ENCODE peak calls at places on chromosomes 1 and 21, in six cellular contexts. N is mesenchymal stem cell, B is neuronal stem cell, O is H1, E is IMR-90, L is mesendoderm. A is an unnamed sample.

GRCh38 chr1:234875953-234876814 is 252.5 kb downstream of the TOMM20 start:
- DNase-seq in B (no peak), O (no peak), N (peak), E (peak), L (no peak), A (no peak)

GRCh38 chr21:26939532-26940181 is 27.2 kb downstream of the ADAMTS5 start:
- DNase-seq in N (peak), E (peak), L (no peak), B (no peak), O (no peak), A (no peak)

GRCh38 chr1:85344256-85344694 is 67.8 kb upstream of the BCL10 start:
- DNase-seq in E (peak), O (no peak), N (peak), B (no peak), L (peak), A (peak)

GRCh38 chr1:12173631-12174121 is 6.9 kb downstream of the TNFRSF1B start:
- DNase-seq in E (peak), L (no peak), O (no peak), N (peak), B (no peak), A (peak)

GRCh38 chr21:33976082-33976979 is 60.7 kb upstream of the ATP5PO start:
- DNase-seq in L (peak), E (peak), N (peak), O (peak), B (no peak), A (peak)

GRCh38 chr1:156927215-156928042 is 7.0 kb downstream of the LRRC71 start:
- DNase-seq in O (peak), E (peak), N (peak), B (peak), L (peak), A (peak)

GRCh38 chr21:46253610-46254124 is 25.1 kb upstream of the LSS start:
- DNase-seq in O (no peak), L (peak), B (no peak), E (peak), N (peak), A (no peak)

GRCh38 chr1:228275154-228275434 is 67.2 kb downstream of the OBSCN start:
- DNase-seq in O (no peak), L (no peak), B (no peak), E (no peak), N (no peak), A (no peak)

DNA sequence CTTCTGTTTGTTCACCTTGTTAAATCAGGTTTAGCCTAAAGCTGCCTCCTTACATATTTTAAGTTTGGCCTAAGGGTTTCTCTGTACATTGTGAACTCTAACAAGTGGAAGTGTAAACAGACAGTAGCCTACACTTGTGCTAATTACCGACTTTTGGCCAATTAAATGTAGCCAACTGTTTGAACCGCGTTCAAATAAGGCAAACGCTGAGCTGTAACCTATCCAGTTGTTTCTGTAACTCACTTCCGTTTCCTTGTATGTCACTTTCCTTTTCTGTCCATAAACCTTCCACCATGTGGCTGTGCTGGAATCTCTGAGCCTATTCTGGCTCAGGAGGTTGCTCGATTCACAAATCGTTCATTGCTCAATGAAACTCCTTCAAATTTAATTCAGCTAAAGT is 8.0 kb upstream of the FCAMR start:
- DNase-seq in N (no peak), E (no peak), L (no peak), B (no peak), O (no peak), A (no peak)
- H2BK120ac ChIP-seq in N (no peak), E (no peak), L (no peak), B (no peak), O (no peak), A (no peak)

GRCh38 chr21:30382201-30382600 is 10.1 kb upstream of the KRTAP13-2 start:
- DNase-seq in B (no peak), E (no peak), L (no peak), O (no peak), N (no peak), A (no peak)
- H3K4me3 ChIP-seq in B (no peak), E (no peak), L (no peak), O (no peak), N (no peak), A (no peak)

DNA sequence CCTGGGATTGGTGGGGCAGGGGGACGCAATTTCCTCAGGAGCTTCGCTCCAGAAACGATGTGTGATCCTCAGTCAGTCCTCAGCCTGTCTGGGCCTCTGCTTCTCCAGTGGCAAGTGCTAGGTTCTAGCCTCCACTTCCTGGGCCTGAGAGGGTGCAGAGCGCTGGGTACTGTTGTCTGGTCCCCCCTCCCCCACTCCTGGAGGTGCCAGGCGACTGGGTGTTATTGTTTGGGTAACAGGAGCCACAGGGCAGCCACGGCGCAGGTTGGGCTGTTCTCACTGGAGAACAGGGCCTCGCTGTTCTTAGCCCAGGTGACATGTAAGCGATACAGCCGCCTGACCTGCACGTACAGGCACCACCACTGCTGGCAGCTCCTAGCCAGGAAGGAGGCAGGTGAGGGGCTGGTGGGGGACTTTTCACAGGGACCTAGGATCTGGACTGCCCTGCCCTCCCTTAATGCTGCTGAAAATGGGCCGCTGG is 2.1 kb downstream of the RPS6KA1 start:
- DNase-seq in L (no peak), E (no peak), B (no peak), O (no peak), N (no peak), A (no peak)
- H3K27ac ChIP-seq in L (peak), E (no peak), B (no peak), O (peak), N (peak), A (peak)

GRCh38 chr1:181135815-181136737 is 47.6 kb downstream of the IER5 start:
- DNase-seq in O (no peak), B (no peak), E (peak), L (no peak), N (peak), A (peak)

GRCh38 chr1:181134543-181135461 is 46.3 kb downstream of the IER5 start:
- DNase-seq in E (peak), B (no peak), O (no peak), N (peak), L (no peak), A (peak)

GRCh38 chr1:181136738-181137122 is 48.2 kb downstream of the IER5 start:
- DNase-seq in N (no peak), E (no peak), B (no peak), L (no peak), O (no peak), A (no peak)

GRCh38 chr1:181133969-181134418 is 45.5 kb downstream of the IER5 start:
- DNase-seq in E (no peak), N (no peak), B (no peak), O (no peak), L (no peak), A (peak)

DNA sequence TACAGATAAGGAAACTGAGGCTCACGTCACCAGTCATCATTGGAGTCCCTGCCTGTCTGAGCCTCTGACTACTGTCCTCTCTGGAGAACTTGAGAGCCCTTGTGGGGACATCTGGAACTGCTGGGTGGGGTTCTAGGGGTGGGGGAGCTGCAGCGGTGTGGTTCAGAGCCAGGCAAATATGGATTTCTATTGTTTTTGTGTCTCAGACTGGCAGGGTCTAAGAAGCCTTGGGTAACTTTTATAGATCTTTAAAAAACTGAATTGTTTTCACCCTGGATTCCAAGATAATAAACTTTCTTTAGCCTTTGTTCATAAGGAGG is 46.9 kb downstream of the IER5 start:
- DNase-seq in B (no peak), E (no peak), N (peak), L (peak), O (no peak), A (no peak)
- H2BK120ac ChIP-seq in B (no peak), E (peak), N (peak), L (no peak), O (peak), A (peak)

GRCh38 chr21:31589820-31590219 is 69.7 kb upstream of the SOD1 start:
- DNase-seq in B (no peak), L (no peak), O (no peak), N (no peak), E (no peak), A (no peak)

GRCh38 chr21:31594279-31594678 is 65.2 kb upstream of the SOD1 start:
- DNase-seq in B (no peak), L (no peak), E (no peak), N (no peak), O (no peak), A (no peak)

GRCh38 chr21:31593161-31593560 is 66.3 kb upstream of the SOD1 start:
- DNase-seq in O (no peak), B (no peak), N (no peak), E (no peak), L (no peak), A (no peak)

GRCh38 chr21:31594726-31595125 is 64.8 kb upstream of the SOD1 start:
- DNase-seq in O (no peak), L (no peak), E (no peak), N (no peak), B (no peak), A (peak)

DNA sequence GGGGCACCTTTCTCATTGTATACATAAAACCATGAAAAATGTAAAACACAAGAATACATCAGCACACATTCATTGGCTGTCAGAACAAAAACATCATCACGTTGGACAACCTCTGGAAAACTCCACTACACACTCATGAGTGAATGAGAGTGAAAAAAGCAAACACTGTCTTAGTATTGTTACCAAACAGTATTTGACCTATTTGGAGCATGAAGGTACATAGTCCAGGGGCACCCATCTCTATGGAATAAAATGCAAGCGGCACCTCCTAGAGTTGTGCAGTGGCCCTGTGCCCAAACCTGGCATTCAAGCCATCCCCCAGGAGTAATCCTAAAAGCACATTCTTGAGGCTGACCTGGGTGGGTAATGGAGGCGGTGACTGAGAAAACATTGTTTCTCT is 67.0 kb upstream of the SOD1 start:
- DNase-seq in O (no peak), L (no peak), E (no peak), N (no peak), B (no peak), A (no peak)
- H3K4me3 ChIP-seq in O (no peak), L (no peak), E (no peak), N (no peak), B (no peak), A (no peak)

DNA sequence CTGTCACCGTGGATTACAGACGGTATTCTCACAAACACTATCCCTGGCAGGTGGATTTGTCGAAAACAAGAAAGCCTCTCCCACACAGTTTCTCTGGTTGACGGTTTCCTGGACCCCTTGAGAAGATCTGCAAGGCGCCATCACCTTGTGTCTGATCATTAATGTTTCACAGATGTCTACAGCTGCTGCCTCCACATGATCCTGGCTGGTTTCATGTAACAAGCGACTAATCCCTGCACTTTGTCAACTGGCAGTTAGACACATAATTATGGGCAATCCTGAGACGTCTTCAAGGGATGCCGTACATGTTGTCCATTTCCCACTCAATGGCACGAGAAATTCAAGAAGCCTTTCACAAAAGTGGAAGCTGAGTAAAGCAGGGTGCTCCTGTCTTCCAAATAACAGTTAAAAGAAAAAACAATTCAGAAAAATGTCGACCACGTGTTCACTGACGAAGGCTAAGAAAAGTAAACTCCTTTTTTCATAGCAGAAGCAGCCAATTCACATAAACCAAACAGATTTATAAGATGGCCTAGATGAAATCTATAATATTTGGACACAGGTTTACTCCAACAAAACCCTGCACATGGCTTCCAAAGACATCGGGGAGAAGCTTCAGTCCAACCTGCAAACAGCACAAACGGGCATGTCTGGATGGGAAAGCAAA is 52.3 kb downstream of the CAPZB start:
- DNase-seq in O (no peak), E (peak), B (no peak), L (no peak), N (peak), A (no peak)
- H3K27ac ChIP-seq in O (no peak), E (peak), B (no peak), L (no peak), N (peak), A (peak)

A was measured in trophoblast cell.